ENCODE peak calls at places on chromosomes 11 and 22, in four cellular contexts. One of them, this sample, is unnamed.

GRCh38 chr22:20456064-20456721 is 18.6 kb upstream of the SCARF2 start:
- DNase-seq in cardiac fibroblast: peak; percentile 91
- DNase-seq in H9: peak; percentile 89
- DNase-seq in right lobe of liver: peak; percentile 74
- DNase-seq in this sample: peak; percentile 91

GRCh38 chr22:39349506-39349966 is 255 bp upstream of the SYNGR1 start:
- DNase-seq in cardiac fibroblast: no peak
- DNase-seq in H9: no peak
- DNase-seq in right lobe of liver: peak; percentile 46
- DNase-seq in this sample: no peak

GRCh38 chr11:12691473-12691872 is 17.3 kb downstream of the TEAD1 start:
- DNase-seq in cardiac fibroblast: no peak
- DNase-seq in H9: no peak
- DNase-seq in right lobe of liver: no peak
- DNase-seq in this sample: peak; percentile 66

GRCh38 chr11:122696662-122697061 is 41.1 kb downstream of the UBASH3B start:
- DNase-seq in cardiac fibroblast: no peak
- DNase-seq in H9: no peak
- DNase-seq in right lobe of liver: no peak
- DNase-seq in this sample: no peak

GRCh38 chr22:30909306-30909705 is 59.3 kb downstream of the MORC2 start:
- DNase-seq in cardiac fibroblast: no peak
- DNase-seq in H9: no peak
- DNase-seq in right lobe of liver: no peak
- DNase-seq in this sample: no peak

GRCh38 chr11:80532633-80533232 is 1091.9 kb upstream of the TENM4 start:
- DNase-seq in cardiac fibroblast: no peak
- DNase-seq in H9: no peak
- DNase-seq in right lobe of liver: no peak
- DNase-seq in this sample: no peak

GRCh38 chr11:134049303-134049702 is 19.6 kb upstream of the JAM3 start:
- DNase-seq in cardiac fibroblast: no peak
- DNase-seq in H9: no peak
- DNase-seq in right lobe of liver: no peak
- DNase-seq in this sample: no peak

GRCh38 chr11:61090982-61091372 is 11.3 kb upstream of the CD5 start:
- DNase-seq in cardiac fibroblast: no peak
- DNase-seq in H9: no peak
- DNase-seq in right lobe of liver: no peak
- DNase-seq in this sample: no peak

GRCh38 chr11:115963170-115963569 is 459.0 kb upstream of the CADM1 start:
- DNase-seq in cardiac fibroblast: peak; percentile 10
- DNase-seq in H9: no peak
- DNase-seq in right lobe of liver: no peak
- DNase-seq in this sample: no peak

GRCh38 chr11:134433251-134433650 is 21.2 kb upstream of the B3GAT1 start:
- DNase-seq in cardiac fibroblast: no peak
- DNase-seq in H9: no peak
- DNase-seq in right lobe of liver: no peak
- DNase-seq in this sample: no peak

GRCh38 chr11:46178542-46178941 is 57.3 kb upstream of the PHF21A start:
- DNase-seq in cardiac fibroblast: no peak
- DNase-seq in H9: no peak
- DNase-seq in right lobe of liver: no peak
- DNase-seq in this sample: no peak

GRCh38 chr11:33999393-33999792 is 52.1 kb upstream of the CAPRIN1 start:
- DNase-seq in cardiac fibroblast: no peak
- DNase-seq in H9: no peak
- DNase-seq in right lobe of liver: no peak
- DNase-seq in this sample: no peak

GRCh38 chr11:73389134-73389525 is 12.9 kb downstream of the RELT start:
- DNase-seq in cardiac fibroblast: no peak
- DNase-seq in H9: no peak
- DNase-seq in right lobe of liver: no peak
- DNase-seq in this sample: peak; percentile 53

GRCh38 chr22:30245985-30246901 is at the start of gene LIF:
- DNase-seq in cardiac fibroblast: peak; percentile 61
- DNase-seq in H9: peak; percentile 56
- DNase-seq in right lobe of liver: no peak
- DNase-seq in this sample: peak; percentile 83

GRCh38 chr22:39530692-39531331 is 1.7 kb downstream of the RPS19BP1 start:
- DNase-seq in cardiac fibroblast: peak; percentile 67
- DNase-seq in H9: no peak
- DNase-seq in right lobe of liver: no peak
- DNase-seq in this sample: peak; percentile 74

GRCh38 chr22:25494774-25495173 is 69.7 kb upstream of the GRK3 start:
- DNase-seq in cardiac fibroblast: no peak
- DNase-seq in H9: no peak
- DNase-seq in right lobe of liver: no peak
- DNase-seq in this sample: no peak

DNA sequence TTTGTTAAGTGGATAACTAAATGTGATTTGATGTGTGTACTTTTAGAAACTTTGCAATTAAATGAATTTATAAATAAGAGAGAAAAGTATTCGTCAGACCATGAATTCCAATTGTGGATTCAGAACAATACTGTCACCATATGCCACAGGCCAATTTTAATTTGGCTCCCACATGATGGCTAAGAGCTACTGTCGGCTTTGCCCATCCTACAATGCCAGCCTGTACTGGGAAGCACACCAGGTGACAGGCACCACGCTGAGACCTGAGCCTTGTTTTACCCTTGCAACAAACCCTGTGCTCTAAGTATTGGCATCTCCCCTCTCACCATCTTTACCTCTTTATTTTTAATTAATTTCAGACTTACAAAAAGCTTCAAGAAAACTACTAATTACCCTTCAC is 14.0 kb downstream of the RAB30 start:
- DNase-seq in cardiac fibroblast: no peak
- DNase-seq in H9: no peak
- DNase-seq in right lobe of liver: no peak
- DNase-seq in this sample: no peak
- TF ChIP-seq CTCF in cardiac fibroblast: no peak
- TF ChIP-seq CTCF in H9: no peak
- TF ChIP-seq CTCF in right lobe of liver: no peak
- TF ChIP-seq CTCF in this sample: no peak

GRCh38 chr22:31945478-31945815 is 1.1 kb downstream of the YWHAH start:
- DNase-seq in cardiac fibroblast: no peak
- DNase-seq in H9: no peak
- DNase-seq in right lobe of liver: no peak
- DNase-seq in this sample: no peak

GRCh38 chr22:31948002-31948401 is 3.7 kb downstream of the YWHAH start:
- DNase-seq in cardiac fibroblast: no peak
- DNase-seq in H9: no peak
- DNase-seq in right lobe of liver: no peak
- DNase-seq in this sample: no peak

GRCh38 chr22:31944700-31945477 is 554 bp downstream of the YWHAH start:
- DNase-seq in cardiac fibroblast: no peak
- DNase-seq in H9: no peak
- DNase-seq in right lobe of liver: peak; percentile 72
- DNase-seq in this sample: no peak

GRCh38 chr22:31945971-31946680 is 1.8 kb downstream of the YWHAH start:
- DNase-seq in cardiac fibroblast: peak; percentile 41
- DNase-seq in H9: no peak
- DNase-seq in right lobe of liver: no peak
- DNase-seq in this sample: peak; percentile 42

GRCh38 chr22:31947296-31947695 is 3.0 kb downstream of the YWHAH start:
- DNase-seq in cardiac fibroblast: peak; percentile 51
- DNase-seq in H9: no peak
- DNase-seq in right lobe of liver: no peak
- DNase-seq in this sample: peak; percentile 62
- TF ChIP-seq CTCF in cardiac fibroblast: peak; percentile 53
- TF ChIP-seq CTCF in H9: peak; percentile 55
- TF ChIP-seq CTCF in right lobe of liver: peak; percentile 52
- TF ChIP-seq CTCF in this sample: peak; percentile 71

GRCh38 chr22:43135565-43135964 is 7.6 kb downstream of the MCAT start:
- DNase-seq in cardiac fibroblast: no peak
- DNase-seq in H9: no peak
- DNase-seq in right lobe of liver: no peak
- DNase-seq in this sample: no peak

GRCh38 chr22:43134553-43134952 is 8.6 kb downstream of the MCAT start:
- DNase-seq in cardiac fibroblast: no peak
- DNase-seq in H9: no peak
- DNase-seq in right lobe of liver: no peak
- DNase-seq in this sample: no peak

GRCh38 chr22:43136801-43137200 is 6.4 kb downstream of the MCAT start:
- DNase-seq in cardiac fibroblast: no peak
- DNase-seq in H9: no peak
- DNase-seq in right lobe of liver: no peak
- DNase-seq in this sample: no peak

GRCh38 chr22:43133401-43133800 is 9.8 kb downstream of the MCAT start:
- DNase-seq in cardiac fibroblast: no peak
- DNase-seq in H9: no peak
- DNase-seq in right lobe of liver: no peak
- DNase-seq in this sample: no peak

DNA sequence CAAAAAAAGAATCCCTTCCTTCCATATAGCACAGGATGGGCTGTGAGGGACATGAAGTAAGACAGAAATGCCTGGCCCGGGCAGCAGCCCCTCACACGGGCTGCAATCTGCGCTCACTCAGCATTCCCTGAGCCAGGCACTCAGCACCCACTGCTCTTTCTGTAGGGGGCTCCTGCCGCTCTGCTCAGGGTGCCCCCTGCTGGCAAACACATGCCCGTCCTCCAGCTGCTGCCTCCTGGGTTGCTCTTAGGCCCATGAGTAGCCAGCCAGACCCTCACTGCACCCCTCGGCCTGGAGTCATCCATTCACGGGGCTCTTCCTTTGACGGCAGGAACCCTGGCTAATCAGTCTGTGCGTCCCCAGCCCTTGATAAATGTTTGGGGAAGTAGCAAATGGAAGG is 6.9 kb downstream of the MCAT start:
- DNase-seq in cardiac fibroblast: peak; percentile 62
- DNase-seq in H9: peak; percentile 63
- DNase-seq in right lobe of liver: no peak
- DNase-seq in this sample: peak; percentile 59
- TF ChIP-seq CTCF in cardiac fibroblast: peak; percentile 85
- TF ChIP-seq CTCF in H9: peak; percentile 72
- TF ChIP-seq CTCF in right lobe of liver: peak; percentile 46
- TF ChIP-seq CTCF in this sample: peak; percentile 83

DNA sequence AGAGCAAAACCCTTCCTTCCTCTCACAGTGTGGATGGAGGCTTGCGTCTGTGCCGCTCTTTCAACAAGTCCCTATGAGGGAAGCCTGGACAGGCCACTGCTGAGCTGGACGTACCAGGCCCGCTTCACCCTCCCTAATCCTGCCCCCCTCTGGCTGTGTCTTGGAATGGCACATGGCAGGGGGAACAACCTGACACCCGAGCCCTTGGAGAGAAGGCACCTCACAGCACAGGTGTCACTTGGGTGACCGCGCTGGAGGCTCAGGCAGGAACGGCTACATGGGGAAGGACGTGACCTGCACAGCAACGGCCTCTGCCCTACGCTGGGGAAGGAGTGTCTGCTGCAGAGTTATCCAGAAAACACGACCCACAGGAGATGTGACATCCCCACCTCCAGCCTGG is 11.0 kb downstream of the CARS1 start:
- DNase-seq in cardiac fibroblast: no peak
- DNase-seq in H9: peak; percentile 50
- DNase-seq in right lobe of liver: no peak
- DNase-seq in this sample: no peak
- TF ChIP-seq CTCF in cardiac fibroblast: peak; percentile 32
- TF ChIP-seq CTCF in H9: peak; percentile 52
- TF ChIP-seq CTCF in right lobe of liver: peak; percentile 16
- TF ChIP-seq CTCF in this sample: peak; percentile 47

GRCh38 chr11:15333407-15333806 is 218.7 kb downstream of the INSC start:
- DNase-seq in cardiac fibroblast: no peak
- DNase-seq in H9: no peak
- DNase-seq in right lobe of liver: no peak
- DNase-seq in this sample: no peak

GRCh38 chr11:15326535-15326934 is 211.8 kb downstream of the INSC start:
- DNase-seq in cardiac fibroblast: no peak
- DNase-seq in H9: no peak
- DNase-seq in right lobe of liver: no peak
- DNase-seq in this sample: no peak

GRCh38 chr11:15327786-15328231 is 213.1 kb downstream of the INSC start:
- DNase-seq in cardiac fibroblast: peak; percentile 48
- DNase-seq in H9: peak; percentile 87
- DNase-seq in right lobe of liver: peak; percentile 67
- DNase-seq in this sample: peak; percentile 21
- TF ChIP-seq CTCF in cardiac fibroblast: peak; percentile 54
- TF ChIP-seq CTCF in H9: peak; percentile 78
- TF ChIP-seq CTCF in right lobe of liver: peak; percentile 66
- TF ChIP-seq CTCF in this sample: peak; percentile 46

GRCh38 chr11:130528862-130529261 is 80.4 kb downstream of the ADAMTS15 start:
- DNase-seq in cardiac fibroblast: peak; percentile 29
- DNase-seq in H9: no peak
- DNase-seq in right lobe of liver: no peak
- DNase-seq in this sample: no peak

GRCh38 chr11:130533113-130533803 is 84.8 kb downstream of the ADAMTS15 start:
- DNase-seq in cardiac fibroblast: no peak
- DNase-seq in H9: no peak
- DNase-seq in right lobe of liver: no peak
- DNase-seq in this sample: no peak

GRCh38 chr11:130528301-130528651 is 79.8 kb downstream of the ADAMTS15 start:
- DNase-seq in cardiac fibroblast: no peak
- DNase-seq in H9: no peak
- DNase-seq in right lobe of liver: no peak
- DNase-seq in this sample: peak; percentile 20

GRCh38 chr11:130533871-130534270 is 85.4 kb downstream of the ADAMTS15 start:
- DNase-seq in cardiac fibroblast: no peak
- DNase-seq in H9: no peak
- DNase-seq in right lobe of liver: no peak
- DNase-seq in this sample: no peak

GRCh38 chr11:130531061-130531460 is 82.6 kb downstream of the ADAMTS15 start:
- DNase-seq in cardiac fibroblast: peak; percentile 36
- DNase-seq in H9: no peak
- DNase-seq in right lobe of liver: no peak
- DNase-seq in this sample: peak; percentile 51
- TF ChIP-seq CTCF in cardiac fibroblast: no peak
- TF ChIP-seq CTCF in H9: no peak
- TF ChIP-seq CTCF in right lobe of liver: no peak
- TF ChIP-seq CTCF in this sample: no peak

GRCh38 chr22:43420991-43421665 is 9.3 kb downstream of the MPPED1 start:
- DNase-seq in cardiac fibroblast: no peak
- DNase-seq in H9: no peak
- DNase-seq in right lobe of liver: no peak
- DNase-seq in this sample: no peak
- TF ChIP-seq CTCF in cardiac fibroblast: no peak
- TF ChIP-seq CTCF in H9: no peak
- TF ChIP-seq CTCF in right lobe of liver: no peak
- TF ChIP-seq CTCF in this sample: no peak

GRCh38 chr11:35486446-35486845 is 39.0 kb downstream of the PAMR1 start:
- DNase-seq in cardiac fibroblast: no peak
- DNase-seq in H9: no peak
- DNase-seq in right lobe of liver: no peak
- DNase-seq in this sample: no peak

GRCh38 chr11:35485656-35486318 is 39.6 kb downstream of the PAMR1 start:
- DNase-seq in cardiac fibroblast: peak; percentile 82
- DNase-seq in H9: peak; percentile 89
- DNase-seq in right lobe of liver: peak; percentile 67
- DNase-seq in this sample: peak; percentile 80

GRCh38 chr11:35486934-35487333 is 38.5 kb downstream of the PAMR1 start:
- DNase-seq in cardiac fibroblast: no peak
- DNase-seq in H9: no peak
- DNase-seq in right lobe of liver: no peak
- DNase-seq in this sample: no peak

GRCh38 chr11:35488117-35488516 is 37.3 kb downstream of the PAMR1 start:
- DNase-seq in cardiac fibroblast: peak; percentile 54
- DNase-seq in H9: no peak
- DNase-seq in right lobe of liver: no peak
- DNase-seq in this sample: peak; percentile 61

GRCh38 chr11:35487532-35488078 is 37.8 kb downstream of the PAMR1 start:
- DNase-seq in cardiac fibroblast: peak; percentile 80
- DNase-seq in H9: peak; percentile 70
- DNase-seq in right lobe of liver: no peak
- DNase-seq in this sample: peak; percentile 82
- TF ChIP-seq CTCF in cardiac fibroblast: peak; percentile 61
- TF ChIP-seq CTCF in H9: peak; percentile 81
- TF ChIP-seq CTCF in right lobe of liver: peak; percentile 23
- TF ChIP-seq CTCF in this sample: peak; percentile 81

This sample was measured in choroid plexus epithelial cell.